ENCODE peak calls at places on chromosomes 3 and 15, in five cellular contexts. F is AG09309, I is spleen, S is choroid plexus epithelial cell, J is heart right ventricle. C is an unnamed sample.

GRCh38 chr3:140953028-140953960 is 11.7 kb downstream of the SLC25A36 start:
- DNase-seq in F (peak), I (no peak), S (peak), J (no peak), C (peak)

GRCh38 chr3:194399874-194400411 is 877 bp upstream of the GP5 start:
- DNase-seq in F (no peak), I (peak), S (no peak), J (no peak), C (no peak)

GRCh38 chr3:177146646-177147045 is 50.6 kb downstream of the TBL1XR1 start:
- DNase-seq in F (peak), I (no peak), S (peak), J (no peak), C (no peak)

GRCh38 chr15:39692464-39693327 is 89.9 kb downstream of the FSIP1 start:
- DNase-seq in F (no peak), I (no peak), S (no peak), J (no peak), C (no peak)

GRCh38 chr3:150515210-150515609 is 31.1 kb downstream of the SERP1 start:
- DNase-seq in F (no peak), I (no peak), S (no peak), J (no peak), C (no peak)

GRCh38 chr3:11283126-11283478 is 10.9 kb downstream of the ATG7 start:
- DNase-seq in F (no peak), I (no peak), S (no peak), J (no peak), C (no peak)

GRCh38 chr15:101175396-101175795 is 76.5 kb downstream of the CHSY1 start:
- DNase-seq in F (no peak), I (peak), S (no peak), J (no peak), C (no peak)

GRCh38 chr3:149850787-149851582 is 38.0 kb downstream of the RNF13 start:
- DNase-seq in F (no peak), I (no peak), S (no peak), J (peak), C (no peak)

GRCh38 chr3:27885641-27886040 is 163.5 kb upstream of the EOMES start:
- DNase-seq in F (no peak), I (no peak), S (no peak), J (no peak), C (no peak)

GRCh38 chr15:57377478-57377847 is 1.2 kb downstream of the CGNL1 start:
- DNase-seq in F (no peak), I (no peak), S (no peak), J (no peak), C (no peak)

GRCh38 chr15:58228708-58229107 is 90.5 kb downstream of the AQP9 start:
- DNase-seq in F (peak), I (no peak), S (peak), J (peak), C (peak)

GRCh38 chr15:33027636-33028035 is 166.9 kb downstream of the FMN1 start:
- DNase-seq in F (no peak), I (no peak), S (no peak), J (no peak), C (no peak)

GRCh38 chr15:45378913-45379262 is 544 bp upstream of the GATM start:
- DNase-seq in F (no peak), I (no peak), S (no peak), J (no peak), C (no peak)

GRCh38 chr3:55538158-55538557 is 51.1 kb upstream of the WNT5A start:
- DNase-seq in F (no peak), I (no peak), S (no peak), J (no peak), C (no peak)

DNA sequence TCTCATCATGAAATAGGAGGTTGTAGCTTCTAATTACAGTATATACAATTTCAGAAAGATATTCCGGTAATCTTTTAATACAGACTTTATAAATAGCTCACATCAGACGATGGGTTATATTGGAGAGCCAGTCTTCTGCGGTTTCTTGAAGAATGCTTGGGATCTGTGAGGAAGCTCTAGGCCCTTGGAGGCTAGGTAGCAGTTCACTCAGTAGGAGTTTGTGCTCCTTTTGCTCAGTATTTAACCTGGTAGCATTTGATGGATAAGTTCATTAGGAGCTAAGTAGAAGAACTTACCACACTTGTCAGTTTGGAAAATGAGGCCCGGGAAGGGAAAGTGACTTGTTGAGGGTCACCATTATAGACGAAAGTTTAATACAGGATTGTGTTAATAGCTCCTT is 2.8 kb downstream of the FNDC3B start:
- DNase-seq in F (no peak), I (no peak), S (no peak), J (no peak), C (no peak)
- H3K4me3 ChIP-seq in F (peak), I (peak), S (peak), J (peak), C (peak)

DNA sequence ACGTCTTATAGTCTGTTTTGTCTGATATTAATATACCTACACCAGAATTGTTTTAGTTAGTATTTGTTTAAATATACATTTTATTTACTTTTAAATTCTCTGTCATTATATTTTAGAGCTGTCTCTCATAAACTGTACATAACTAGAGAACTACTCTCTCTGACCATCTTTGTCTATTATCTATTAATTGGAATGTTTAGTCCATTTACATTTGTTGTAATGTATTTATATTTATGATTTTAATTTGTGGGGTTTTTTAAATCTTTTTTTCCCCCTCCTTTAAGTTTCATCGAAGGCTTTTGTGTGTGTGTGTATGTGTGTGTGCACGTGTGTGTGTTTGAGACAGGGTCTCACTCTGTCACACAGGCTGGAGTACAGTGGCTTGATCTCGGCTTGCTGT is 47.1 kb downstream of the ITPR1 start:
- DNase-seq in F (no peak), I (no peak), S (no peak), J (no peak), C (no peak)
- H3K4me3 ChIP-seq in F (no peak), I (no peak), S (no peak), J (no peak), C (no peak)

GRCh38 chr3:192957441-192957951 is 39.8 kb upstream of the MB21D2 start:
- DNase-seq in F (peak), I (no peak), S (peak), J (peak), C (peak)
- H3K4me3 ChIP-seq in F (peak), I (no peak), S (peak), J (peak), C (no peak)

DNA sequence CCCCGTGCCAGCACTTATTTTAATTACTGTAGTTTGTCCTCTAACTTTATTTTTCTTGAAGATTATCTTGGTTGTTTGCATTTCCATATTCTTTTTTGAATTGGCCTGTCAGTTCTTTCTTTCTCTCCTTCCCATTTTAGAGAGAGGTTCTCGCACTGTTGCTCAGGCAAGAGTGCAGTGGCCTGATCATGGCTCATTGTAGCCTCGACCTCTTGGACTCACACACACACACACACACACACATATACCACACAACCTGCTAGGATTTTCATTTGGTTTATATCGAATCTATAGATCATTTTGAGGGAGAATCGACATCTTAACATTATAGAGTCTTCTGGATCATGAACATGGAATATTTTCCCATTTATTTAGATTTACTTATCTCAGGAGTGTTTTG is 8.7 kb downstream of the FEM1B start:
- DNase-seq in F (no peak), I (no peak), S (no peak), J (no peak), C (no peak)
- H3K4me3 ChIP-seq in F (no peak), I (no peak), S (no peak), J (no peak), C (no peak)

DNA sequence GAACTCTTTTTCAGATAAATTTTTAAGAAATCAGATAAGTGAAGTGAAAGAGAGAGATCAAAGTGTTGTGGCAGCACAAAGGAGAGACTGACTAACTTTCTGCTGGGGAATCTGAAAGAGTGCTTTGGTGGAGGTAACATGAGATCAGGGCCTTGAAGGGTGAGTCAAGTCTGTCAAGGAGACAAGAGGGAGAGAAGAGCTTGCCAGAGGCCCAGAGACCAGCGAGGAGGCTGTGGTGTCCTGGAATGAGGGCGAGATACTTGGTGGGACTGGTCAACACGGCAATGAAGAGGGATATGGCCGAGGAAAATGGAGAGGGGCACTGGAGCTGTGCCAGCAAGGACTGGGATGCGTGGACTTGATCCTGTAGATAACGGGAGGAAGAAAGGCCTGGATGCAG is 4.6 kb downstream of the TADA3 start:
- DNase-seq in F (no peak), I (no peak), S (no peak), J (no peak), C (no peak)
- H3K4me3 ChIP-seq in F (no peak), I (no peak), S (no peak), J (no peak), C (no peak)

C was measured in astrocyte of the cerebellum.